ENCODE peak calls at places on chromosomes 13 and 19, in six cellular contexts. One of them, this sample, is unnamed. For H3K4me1 and H3K27me3, the result is how much of the 10 kb centered on the place peaks cover.

GRCh38 chr13:110640591-110641029 is 25.3 kb downstream of the NAXD start:
- DNase-seq in prostate gland: no peak
- DNase-seq in body of pancreas: no peak
- DNase-seq in colonic mucosa: no peak
- DNase-seq in mesenchymal stem cell: peak
- DNase-seq in Panc1: no peak
- DNase-seq in this sample: peak

GRCh38 chr19:32630338-32630737 is 44.6 kb downstream of the ANKRD27 start:
- DNase-seq in prostate gland: no peak
- DNase-seq in mesenchymal stem cell: no peak
- DNase-seq in colonic mucosa: no peak
- DNase-seq in body of pancreas: no peak
- DNase-seq in Panc1: no peak
- DNase-seq in this sample: no peak

GRCh38 chr13:40994581-40995230 is 24.4 kb downstream of the ELF1 start:
- DNase-seq in Panc1: no peak
- DNase-seq in body of pancreas: no peak
- DNase-seq in mesenchymal stem cell: no peak
- DNase-seq in colonic mucosa: no peak
- DNase-seq in prostate gland: no peak
- DNase-seq in this sample: no peak

GRCh38 chr19:5680083-5680436 is 256 bp downstream of the MICOS13 start:
- DNase-seq in Panc1: no peak
- DNase-seq in mesenchymal stem cell: no peak
- DNase-seq in colonic mucosa: no peak
- DNase-seq in body of pancreas: no peak
- DNase-seq in prostate gland: no peak
- DNase-seq in this sample: no peak

GRCh38 chr13:38824342-38824741 is 137.5 kb downstream of the FREM2 start:
- DNase-seq in body of pancreas: no peak
- DNase-seq in Panc1: no peak
- DNase-seq in mesenchymal stem cell: no peak
- DNase-seq in prostate gland: no peak
- DNase-seq in colonic mucosa: no peak
- DNase-seq in this sample: no peak

GRCh38 chr13:42071667-42072419 is 23.4 kb downstream of the DGKH start:
- DNase-seq in colonic mucosa: no peak
- DNase-seq in Panc1: no peak
- DNase-seq in mesenchymal stem cell: peak
- DNase-seq in body of pancreas: no peak
- DNase-seq in prostate gland: no peak
- DNase-seq in this sample: peak

GRCh38 chr19:57241181-57241580 is 749 bp downstream of the ZNF805 start:
- DNase-seq in colonic mucosa: no peak
- DNase-seq in prostate gland: no peak
- DNase-seq in mesenchymal stem cell: peak
- DNase-seq in body of pancreas: no peak
- DNase-seq in Panc1: no peak
- DNase-seq in this sample: no peak

GRCh38 chr19:7911509-7912143 is 3.0 kb upstream of the TGFBR3L start:
- DNase-seq in mesenchymal stem cell: no peak
- DNase-seq in Panc1: no peak
- DNase-seq in colonic mucosa: no peak
- DNase-seq in body of pancreas: no peak
- DNase-seq in prostate gland: no peak
- DNase-seq in this sample: no peak

GRCh38 chr19:3480383-3481091 is at the start of gene SMIM24:
- DNase-seq in colonic mucosa: peak
- DNase-seq in body of pancreas: peak
- DNase-seq in prostate gland: no peak
- DNase-seq in Panc1: no peak
- DNase-seq in mesenchymal stem cell: no peak
- DNase-seq in this sample: no peak

GRCh38 chr19:51965583-51965982 is 21.1 kb downstream of the ZNF350 start:
- DNase-seq in colonic mucosa: no peak
- DNase-seq in prostate gland: no peak
- DNase-seq in body of pancreas: no peak
- DNase-seq in mesenchymal stem cell: no peak
- DNase-seq in Panc1: no peak
- DNase-seq in this sample: no peak

GRCh38 chr13:21901772-21902708 is 231.2 kb downstream of the FGF9 start:
- DNase-seq in colonic mucosa: no peak
- DNase-seq in mesenchymal stem cell: no peak
- DNase-seq in prostate gland: peak
- DNase-seq in body of pancreas: no peak
- DNase-seq in Panc1: no peak
- DNase-seq in this sample: no peak

GRCh38 chr19:54921082-54921481 is 15.1 kb downstream of the NCR1 start:
- DNase-seq in body of pancreas: no peak
- DNase-seq in Panc1: no peak
- DNase-seq in colonic mucosa: no peak
- DNase-seq in prostate gland: no peak
- DNase-seq in mesenchymal stem cell: no peak
- DNase-seq in this sample: no peak

GRCh38 chr13:86563308-86563707 is 764.1 kb upstream of the SLITRK6 start:
- DNase-seq in mesenchymal stem cell: peak
- DNase-seq in Panc1: no peak
- DNase-seq in colonic mucosa: no peak
- DNase-seq in body of pancreas: no peak
- DNase-seq in prostate gland: no peak
- DNase-seq in this sample: no peak

GRCh38 chr19:7605490-7606222 is 10.0 kb downstream of the CAMSAP3 start:
- DNase-seq in body of pancreas: peak
- DNase-seq in colonic mucosa: peak
- DNase-seq in prostate gland: no peak
- DNase-seq in mesenchymal stem cell: peak
- DNase-seq in Panc1: peak
- DNase-seq in this sample: peak

GRCh38 chr19:28727133-28727834 is 485.7 kb downstream of the UQCRFS1 start:
- DNase-seq in prostate gland: no peak
- DNase-seq in colonic mucosa: no peak
- DNase-seq in mesenchymal stem cell: peak
- DNase-seq in body of pancreas: peak
- DNase-seq in Panc1: no peak
- DNase-seq in this sample: no peak

GRCh38 chr13:20964904-20965303 is 62.4 kb upstream of the XPO4 start:
- DNase-seq in body of pancreas: no peak
- DNase-seq in Panc1: no peak
- DNase-seq in prostate gland: no peak
- DNase-seq in colonic mucosa: no peak
- DNase-seq in mesenchymal stem cell: peak
- DNase-seq in this sample: no peak

GRCh38 chr13:74132768-74133656 is 1.2 kb downstream of the KLF12 start:
- DNase-seq in Panc1: no peak
- DNase-seq in mesenchymal stem cell: peak
- DNase-seq in colonic mucosa: peak
- DNase-seq in prostate gland: no peak
- DNase-seq in body of pancreas: peak
- DNase-seq in this sample: peak

GRCh38 chr19:34171877-34172660 is at the start of gene LSM14A:
- DNase-seq in prostate gland: peak
- DNase-seq in body of pancreas: peak
- DNase-seq in colonic mucosa: peak
- DNase-seq in mesenchymal stem cell: peak
- DNase-seq in Panc1: peak
- DNase-seq in this sample: peak

GRCh38 chr13:24618219-24618955 is 61.8 kb upstream of the ATP12A start:
- DNase-seq in mesenchymal stem cell: no peak
- DNase-seq in body of pancreas: no peak
- DNase-seq in Panc1: no peak
- DNase-seq in colonic mucosa: no peak
- DNase-seq in prostate gland: no peak
- DNase-seq in this sample: no peak

GRCh38 chr19:55646889-55647731 is 902 bp upstream of the CCDC106 start:
- DNase-seq in Panc1: no peak
- DNase-seq in body of pancreas: peak
- DNase-seq in mesenchymal stem cell: no peak
- DNase-seq in prostate gland: no peak
- DNase-seq in colonic mucosa: no peak
- DNase-seq in this sample: no peak

GRCh38 chr19:41298327-41298964 is 11.5 kb upstream of the CCDC97 start:
- DNase-seq in mesenchymal stem cell: peak
- DNase-seq in prostate gland: no peak
- DNase-seq in colonic mucosa: peak
- DNase-seq in body of pancreas: peak
- DNase-seq in Panc1: no peak
- DNase-seq in this sample: no peak

GRCh38 chr19:812049-812816 is 9.5 kb downstream of the PLPPR3 start:
- DNase-seq in prostate gland: no peak
- DNase-seq in body of pancreas: no peak
- DNase-seq in Panc1: no peak
- DNase-seq in colonic mucosa: no peak
- DNase-seq in mesenchymal stem cell: no peak
- DNase-seq in this sample: no peak

GRCh38 chr19:50794074-50794777 is 4.0 kb downstream of the ACP4 start:
- DNase-seq in mesenchymal stem cell: no peak
- DNase-seq in colonic mucosa: peak
- DNase-seq in prostate gland: peak
- DNase-seq in body of pancreas: peak
- DNase-seq in Panc1: no peak
- DNase-seq in this sample: peak

GRCh38 chr19:8320564-8321066 is 560 bp downstream of the NDUFA7 start:
- DNase-seq in mesenchymal stem cell: peak
- DNase-seq in colonic mucosa: no peak
- DNase-seq in prostate gland: no peak
- DNase-seq in body of pancreas: no peak
- DNase-seq in Panc1: no peak
- DNase-seq in this sample: no peak

GRCh38 chr13:102347490-102347889 is 54.4 kb downstream of the FGF14 start:
- DNase-seq in prostate gland: no peak
- DNase-seq in body of pancreas: no peak
- DNase-seq in colonic mucosa: no peak
- DNase-seq in mesenchymal stem cell: no peak
- DNase-seq in Panc1: no peak
- DNase-seq in this sample: no peak

GRCh38 chr19:45179063-45179847 is 671 bp downstream of the BLOC1S3 start:
- DNase-seq in body of pancreas: peak
- DNase-seq in mesenchymal stem cell: peak
- DNase-seq in Panc1: no peak
- DNase-seq in colonic mucosa: no peak
- DNase-seq in prostate gland: no peak
- DNase-seq in this sample: peak

DNA sequence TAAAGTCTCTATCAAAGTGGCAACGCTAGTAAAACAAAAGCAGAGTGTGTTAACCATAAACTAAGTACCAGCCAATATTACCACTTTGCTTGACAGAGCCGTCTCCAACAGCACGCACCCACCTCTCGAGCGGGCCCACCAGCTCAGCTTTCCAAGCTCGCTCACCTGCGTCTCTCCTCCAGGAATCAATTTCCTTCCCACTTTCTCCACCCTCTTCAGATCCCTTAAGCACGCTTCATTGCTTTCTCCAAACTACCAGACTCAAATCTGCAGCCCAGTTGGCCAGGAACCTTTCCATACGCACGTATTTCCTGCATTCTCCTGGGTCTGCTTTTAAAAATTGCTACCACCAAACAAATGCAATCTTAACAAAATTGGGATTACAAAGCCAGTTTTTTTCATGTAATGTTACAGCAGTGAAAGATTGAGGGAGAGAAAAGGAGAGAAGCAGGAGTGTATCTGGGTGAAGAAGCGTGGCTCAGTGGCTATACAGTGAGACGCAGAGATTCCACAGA is 1.5 kb downstream of the ENOX1 start:
- DNase-seq in body of pancreas: no peak
- DNase-seq in colonic mucosa: no peak
- DNase-seq in prostate gland: no peak
- DNase-seq in mesenchymal stem cell: no peak
- DNase-seq in Panc1: no peak
- DNase-seq in this sample: no peak
- H3K4me3 ChIP-seq in body of pancreas: no peak
- H3K4me3 ChIP-seq in colonic mucosa: peak
- H3K4me3 ChIP-seq in prostate gland: peak
- H3K4me3 ChIP-seq in mesenchymal stem cell: peak
- H3K4me3 ChIP-seq in Panc1: peak
- H3K4me3 ChIP-seq in this sample: peak

DNA sequence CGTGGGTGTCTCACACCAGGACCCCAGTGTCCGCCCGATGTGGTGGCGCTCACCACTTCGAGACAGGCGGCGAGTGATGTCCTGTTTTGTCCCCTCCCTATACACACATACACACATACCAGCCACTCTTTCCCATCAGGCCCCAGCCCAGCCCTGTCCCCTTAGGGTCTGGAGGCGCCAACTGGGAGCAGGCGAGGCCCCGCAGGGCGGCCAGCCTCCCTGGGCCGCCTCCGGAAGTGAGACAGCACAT is 38.1 kb upstream of the NANOS3 start:
- DNase-seq in colonic mucosa: no peak
- DNase-seq in prostate gland: no peak
- DNase-seq in Panc1: no peak
- DNase-seq in body of pancreas: no peak
- DNase-seq in mesenchymal stem cell: no peak
- DNase-seq in this sample: peak
- H3K4me1 ChIP-seq in colonic mucosa: under half
- H3K4me1 ChIP-seq in prostate gland: under half
- H3K4me1 ChIP-seq in Panc1: under half
- H3K4me1 ChIP-seq in body of pancreas: half or more
- H3K4me1 ChIP-seq in mesenchymal stem cell: half or more
- H3K4me1 ChIP-seq in this sample: under half

GRCh38 chr19:48551437-48552302 is at the start of gene SULT2B1:
- DNase-seq in body of pancreas: peak
- DNase-seq in mesenchymal stem cell: no peak
- DNase-seq in Panc1: no peak
- DNase-seq in colonic mucosa: peak
- DNase-seq in prostate gland: peak
- DNase-seq in this sample: no peak
- H3K27me3 ChIP-seq in body of pancreas: under half
- H3K27me3 ChIP-seq in mesenchymal stem cell: under half
- H3K27me3 ChIP-seq in Panc1: under half
- H3K27me3 ChIP-seq in colonic mucosa: under half
- H3K27me3 ChIP-seq in prostate gland: under half
- H3K27me3 ChIP-seq in this sample: under half

GRCh38 chr13:30774214-30774730 is 38.9 kb downstream of the ALOX5AP start:
- DNase-seq in colonic mucosa: no peak
- DNase-seq in prostate gland: no peak
- DNase-seq in mesenchymal stem cell: no peak
- DNase-seq in Panc1: no peak
- DNase-seq in body of pancreas: no peak
- DNase-seq in this sample: no peak
- H3K4me3 ChIP-seq in colonic mucosa: no peak
- H3K4me3 ChIP-seq in prostate gland: no peak
- H3K4me3 ChIP-seq in mesenchymal stem cell: no peak
- H3K4me3 ChIP-seq in Panc1: no peak
- H3K4me3 ChIP-seq in body of pancreas: no peak
- H3K4me3 ChIP-seq in this sample: no peak

This sample was measured in BE2C.